ENCODE peak calls at places on chromosomes 16 and 17, in four cellular contexts. B is A549, Y is SK-N-SH, V is IMR-90. R is an unnamed sample.

GRCh38 chr17:63641678-63642077 is 19.5 kb downstream of the MAP3K3 start:
- DNase-seq in B (no peak), Y (no peak), V (no peak), R (no peak)

GRCh38 chr17:13352747-13353415 is 248.8 kb downstream of the HS3ST3A1 start:
- DNase-seq in Y (no peak), V (no peak), B (no peak), R (no peak)

GRCh38 chr17:72099919-72100318 is 20.9 kb upstream of the SOX9 start:
- DNase-seq in V (peak), Y (no peak), B (no peak), R (no peak)

GRCh38 chr16:85720319-85720637 is 30.6 kb downstream of the C16orf74 start:
- DNase-seq in Y (no peak), V (no peak), B (no peak), R (no peak)

GRCh38 chr17:27975146-27976011 is 67.1 kb upstream of the NLK start:
- DNase-seq in V (peak), Y (no peak), B (no peak), R (no peak)

GRCh38 chr17:78999947-79000395 is 9.6 kb downstream of the CANT1 start:
- DNase-seq in Y (no peak), V (no peak), B (no peak), R (no peak)

GRCh38 chr16:89084814-89085612 is 8.6 kb upstream of the ACSF3 start:
- DNase-seq in V (no peak), B (no peak), Y (no peak), R (no peak)

GRCh38 chr17:80588687-80589086 is 44.0 kb downstream of the RPTOR start:
- DNase-seq in V (no peak), B (no peak), Y (no peak), R (no peak)

GRCh38 chr16:67421030-67421429 is 4.8 kb upstream of the ZDHHC1 start:
- DNase-seq in Y (no peak), V (no peak), B (no peak), R (no peak)

GRCh38 chr16:12431547-12431946 is 372.1 kb downstream of the CPPED1 start:
- DNase-seq in B (no peak), V (no peak), Y (no peak), R (no peak)

GRCh38 chr16:4358831-4359561 is 7.9 kb upstream of the PAM16 start:
- DNase-seq in V (no peak), Y (peak), B (peak), R (no peak)

GRCh38 chr17:10697092-10698081 is at the start of the genes ADPRM and SCO1:
- DNase-seq in B (peak), V (peak), Y (peak), R (peak)

GRCh38 chr16:27314986-27315332 is 1.2 kb downstream of the IL4R start:
- DNase-seq in B (no peak), Y (no peak), V (no peak), R (no peak)

GRCh38 chr16:15775209-15775608 is 81.6 kb downstream of the MYH11 start:
- DNase-seq in B (peak), Y (peak), V (peak), R (peak)

GRCh38 chr16:31354394-31355291 is at the start of gene ITGAX:
- DNase-seq in V (peak), B (peak), Y (peak), R (no peak)

GRCh38 chr16:3503513-3503912 is 2.7 kb downstream of the CLUAP1 start:
- DNase-seq in B (no peak), V (no peak), Y (no peak), R (no peak)

GRCh38 chr16:73610605-73611177 is 562.8 kb upstream of the ZFHX3 start:
- DNase-seq in B (no peak), Y (no peak), V (no peak), R (no peak)

GRCh38 chr17:61495161-61495857 is 43.1 kb downstream of the TBX4 start:
- DNase-seq in Y (no peak), B (no peak), V (peak), R (peak)

GRCh38 chr17:74177018-74177450 is 26.4 kb upstream of the RPL38 start:
- DNase-seq in B (no peak), Y (no peak), V (peak), R (no peak)

GRCh38 chr16:89841275-89841674 is 13.0 kb downstream of the SPIRE2 start:
- DNase-seq in B (no peak), V (no peak), Y (peak), R (no peak)

GRCh38 chr17:72512649-72513556 is 392.1 kb downstream of the SOX9 start:
- DNase-seq in Y (no peak), B (no peak), V (no peak), R (no peak)

GRCh38 chr17:807146-808002 is 25.2 kb downstream of the MRM3 start:
- DNase-seq in V (no peak), Y (no peak), B (no peak), R (no peak)

GRCh38 chr16:86029131-86029741 is 130.3 kb downstream of the IRF8 start:
- DNase-seq in Y (no peak), B (no peak), V (peak), R (no peak)

GRCh38 chr16:16021988-16022682 is 72.7 kb downstream of the ABCC1 start:
- DNase-seq in B (peak), V (peak), Y (peak), R (peak)

GRCh38 chr17:49914096-49914490 is 54.9 kb upstream of the DLX4 start:
- DNase-seq in Y (no peak), V (no peak), B (no peak), R (no peak)

GRCh38 chr16:1771864-1772361 is 570 bp upstream of the NME3 start:
- DNase-seq in Y (no peak), B (no peak), V (no peak), R (no peak)

GRCh38 chr16:57001026-57001669 is 11.8 kb downstream of the NLRC5 start:
- DNase-seq in Y (no peak), B (no peak), V (no peak), R (no peak)

GRCh38 chr17:3603119-3603869 is 5.9 kb downstream of the TRPV1 start:
- DNase-seq in B (no peak), Y (no peak), V (peak), R (no peak)

GRCh38 chr17:49753959-49754391 is 10.0 kb downstream of the FAM117A start:
- DNase-seq in Y (peak), B (no peak), V (no peak), R (no peak)

GRCh38 chr16:12901204-12901596 is 198 bp upstream of the SHISA9 start:
- DNase-seq in B (no peak), Y (peak), V (no peak), R (no peak)

GRCh38 chr17:38794221-38794620 is 5.1 kb downstream of the PIP4K2B start:
- DNase-seq in Y (no peak), B (no peak), V (no peak), R (no peak)

GRCh38 chr17:16977932-16978331 is 6.0 kb upstream of the TNFRSF13B start:
- DNase-seq in V (peak), B (no peak), Y (no peak), R (no peak)

GRCh38 chr17:40349477-40350409 is 14.8 kb downstream of the GJD3 start:
- DNase-seq in Y (no peak), B (no peak), V (peak), R (no peak)

GRCh38 chr16:56989988-56990387 is 631 bp downstream of the NLRC5 start:
- DNase-seq in Y (no peak), V (no peak), B (no peak), R (no peak)

GRCh38 chr17:2853111-2853721 is 57.0 kb downstream of the RAP1GAP2 start:
- DNase-seq in B (peak), V (peak), Y (peak), R (no peak)

GRCh38 chr16:1993731-1994131 is 4.0 kb downstream of the SYNGR3 start:
- DNase-seq in V (peak), Y (no peak), B (no peak), R (no peak)

GRCh38 chr17:61583242-61583641 is 7.8 kb downstream of the NACA2 start:
- DNase-seq in B (peak), V (peak), Y (peak), R (peak)

GRCh38 chr16:61654962-61655361 is 381.3 kb downstream of the CDH8 start:
- DNase-seq in B (no peak), V (no peak), Y (no peak), R (no peak)

DNA sequence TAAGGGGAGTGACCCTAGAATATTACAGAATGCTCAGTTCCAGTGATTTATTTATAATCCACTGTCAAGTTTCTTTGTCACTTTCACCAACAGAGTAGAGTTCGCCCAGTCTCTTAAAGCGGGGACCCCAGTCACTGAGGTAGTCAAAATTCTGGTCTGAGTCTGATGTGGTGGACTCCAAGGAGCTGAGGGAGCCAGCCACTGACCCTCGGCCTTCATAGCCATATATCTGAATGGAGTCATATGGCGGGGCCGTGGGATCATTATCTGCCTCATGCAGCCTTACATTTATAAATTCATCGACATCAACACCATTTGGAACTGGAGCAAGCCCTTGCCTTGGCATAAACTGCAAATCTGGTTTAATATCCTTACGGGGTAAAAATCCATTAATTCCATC is 382.7 kb downstream of the CDH8 start:
- DNase-seq in B (no peak), Y (no peak), V (no peak), R (no peak)
- TF ChIP-seq RAD21 in B (no peak), Y (no peak), V (no peak), R (no peak)

DNA sequence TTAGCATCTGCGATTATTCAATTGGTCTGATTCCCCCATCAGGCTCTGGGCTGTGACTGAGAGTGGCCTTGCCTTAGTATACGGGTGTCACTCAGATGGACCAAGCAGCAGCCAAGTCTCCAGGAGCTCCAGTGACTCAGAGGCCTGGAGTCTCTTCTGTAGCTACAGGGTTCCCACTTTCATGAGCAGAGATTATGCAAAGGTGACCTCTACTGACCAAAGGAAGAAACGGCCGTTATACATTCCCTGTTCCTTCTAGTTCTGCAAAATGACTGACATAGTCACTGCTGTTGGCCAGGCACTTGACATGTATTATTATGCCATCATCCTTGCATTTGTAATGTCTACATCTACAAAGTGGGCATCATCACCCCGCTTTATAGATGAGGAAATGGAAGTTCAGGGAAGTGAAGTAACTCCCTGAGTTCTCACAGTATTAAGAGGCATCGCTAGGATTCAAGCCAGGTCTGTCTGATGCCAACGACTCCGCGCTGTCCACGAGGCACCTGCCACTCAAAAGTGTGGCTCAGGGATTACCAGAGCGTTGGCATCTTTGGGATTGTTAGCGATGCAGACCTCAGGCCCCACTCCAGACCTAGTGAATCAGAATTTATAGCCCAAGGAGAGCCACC is 23.3 kb downstream of the SLC38A7 start:
- DNase-seq in Y (peak), V (peak), B (peak), R (peak)
- TF ChIP-seq RAD21 in Y (peak), V (peak), B (peak), R (peak)

GRCh38 chr17:19510903-19511302 is 22.8 kb upstream of the SLC47A1 start:
- DNase-seq in Y (no peak), B (no peak), V (no peak), R (no peak)
- TF ChIP-seq RAD21 in Y (no peak), B (no peak), V (no peak), R (no peak)

GRCh38 chr16:50856991-50857390 is 115.1 kb downstream of the CYLD start:
- DNase-seq in B (no peak), V (no peak), Y (no peak), R (no peak)

GRCh38 chr16:50858376-50858775 is 116.5 kb downstream of the CYLD start:
- DNase-seq in B (no peak), V (no peak), Y (no peak), R (no peak)

GRCh38 chr16:50848755-50849514 is 107.0 kb downstream of the CYLD start:
- DNase-seq in V (no peak), Y (no peak), B (no peak), R (no peak)

GRCh38 chr16:50857881-50858280 is 116.0 kb downstream of the CYLD start:
- DNase-seq in V (no peak), B (no peak), Y (no peak), R (no peak)

DNA sequence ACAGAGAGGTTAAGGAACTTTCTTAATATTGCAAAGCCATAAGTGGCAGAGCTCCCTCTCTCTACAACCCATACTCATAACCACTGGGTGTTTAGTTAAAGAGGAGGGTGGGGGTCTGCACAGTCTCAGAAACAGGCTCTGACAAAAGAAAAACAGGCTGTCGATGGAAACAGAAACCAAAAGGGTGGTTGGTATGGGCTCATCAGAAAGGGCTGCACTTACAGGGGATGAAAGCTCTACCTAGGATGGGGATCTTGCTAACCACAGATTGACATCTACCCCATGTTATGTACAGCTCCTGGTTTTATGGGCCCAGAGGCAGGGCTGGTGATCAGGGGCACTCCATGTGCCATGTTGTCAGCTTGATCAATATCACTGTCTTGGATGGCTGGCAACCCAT is 111.4 kb downstream of the CYLD start:
- DNase-seq in V (no peak), Y (no peak), B (no peak), R (no peak)
- TF ChIP-seq RAD21 in V (no peak), Y (no peak), B (no peak), R (no peak)

GRCh38 chr17:43409131-43409530 is 10.3 kb downstream of the ARL4D start:
- DNase-seq in Y (no peak), B (no peak), V (no peak), R (no peak)
- TF ChIP-seq RAD21 in Y (no peak), B (no peak), V (no peak), R (no peak)

GRCh38 chr16:62597874-62598273 is 561.6 kb upstream of the CDH8 start:
- DNase-seq in B (no peak), V (no peak), Y (peak), R (no peak)

GRCh38 chr16:62602790-62603189 is 566.6 kb upstream of the CDH8 start:
- DNase-seq in V (no peak), Y (peak), B (no peak), R (no peak)
- TF ChIP-seq RAD21 in V (no peak), Y (no peak), B (no peak), R (no peak)

DNA sequence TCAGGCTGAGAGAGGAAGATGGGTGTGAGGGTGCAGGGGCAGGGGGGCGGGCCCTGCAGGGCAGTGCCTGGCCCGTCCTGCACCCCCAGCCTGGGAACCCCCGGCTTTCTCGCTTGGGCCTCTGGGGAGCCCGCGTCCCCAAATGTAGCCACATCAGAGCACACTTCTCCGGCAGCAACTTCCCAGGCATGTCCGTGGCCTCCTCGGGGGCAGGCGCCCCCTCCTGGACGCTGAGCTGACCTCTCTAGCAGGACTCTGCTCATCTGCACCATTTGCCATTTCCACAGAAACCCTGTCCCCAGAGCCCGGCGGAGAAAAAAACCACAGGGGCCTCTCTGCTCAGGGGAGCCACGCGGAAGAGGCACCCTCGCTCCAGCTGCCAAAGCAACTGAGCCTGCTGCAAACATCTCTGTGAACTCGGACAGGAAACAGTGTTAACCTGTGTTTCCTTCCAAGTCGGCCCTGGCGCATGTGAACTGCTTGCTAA is 63.4 kb downstream of the KLHDC4 start:
- DNase-seq in V (peak), B (peak), Y (peak), R (no peak)
- TF ChIP-seq RAD21 in V (peak), B (no peak), Y (peak), R (no peak)

DNA sequence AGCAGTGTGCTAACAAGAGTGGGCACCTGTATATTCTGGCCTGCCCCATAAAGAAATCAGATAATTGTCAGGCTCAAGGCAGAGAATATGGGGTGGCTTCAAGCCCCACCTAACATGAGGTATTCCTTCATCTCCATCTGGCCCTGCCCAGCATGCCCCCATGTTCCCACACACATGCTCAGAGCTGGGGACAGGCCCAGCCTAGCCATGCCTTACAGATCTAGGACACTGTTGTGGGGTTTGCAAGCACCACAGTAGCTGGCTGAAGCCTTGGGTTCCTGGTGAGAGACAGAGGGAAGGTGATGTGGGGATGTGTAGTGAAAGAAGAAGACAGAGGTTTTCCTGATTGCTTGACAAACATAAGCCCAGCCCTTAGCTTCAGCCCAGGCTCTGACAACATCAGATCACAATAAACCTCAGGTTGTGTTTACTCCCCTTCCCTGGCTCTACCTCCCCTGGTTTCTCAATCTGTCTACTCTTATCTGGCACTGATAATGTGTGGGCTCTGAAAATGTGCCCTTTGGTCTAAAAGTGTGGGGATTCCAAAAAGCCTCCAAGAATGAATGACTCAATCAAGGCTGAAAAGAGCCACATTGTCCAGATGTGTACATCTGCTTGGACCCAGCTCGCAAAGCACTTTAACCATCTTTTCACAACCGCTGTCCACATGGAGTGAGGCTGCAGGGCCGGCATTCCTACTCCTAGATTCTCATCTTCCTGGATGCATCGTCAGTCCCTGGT is 34.4 kb downstream of the CDRT4 start:
- DNase-seq in V (peak), Y (no peak), B (no peak), R (no peak)
- TF ChIP-seq RAD21 in V (no peak), Y (no peak), B (no peak), R (no peak)

GRCh38 chr17:32928527-32929287 is 754 bp downstream of the TMEM98 start:
- DNase-seq in V (peak), Y (no peak), B (no peak), R (no peak)

GRCh38 chr17:32927201-32927723 is 691 bp upstream of the TMEM98 start:
- DNase-seq in Y (no peak), B (no peak), V (peak), R (no peak)

GRCh38 chr17:32929588-32929987 is 1.6 kb downstream of the TMEM98 start:
- DNase-seq in V (no peak), Y (no peak), B (no peak), R (no peak)

GRCh38 chr17:32929288-32929574 is 1.3 kb downstream of the TMEM98 start:
- DNase-seq in V (peak), Y (peak), B (no peak), R (no peak)

DNA sequence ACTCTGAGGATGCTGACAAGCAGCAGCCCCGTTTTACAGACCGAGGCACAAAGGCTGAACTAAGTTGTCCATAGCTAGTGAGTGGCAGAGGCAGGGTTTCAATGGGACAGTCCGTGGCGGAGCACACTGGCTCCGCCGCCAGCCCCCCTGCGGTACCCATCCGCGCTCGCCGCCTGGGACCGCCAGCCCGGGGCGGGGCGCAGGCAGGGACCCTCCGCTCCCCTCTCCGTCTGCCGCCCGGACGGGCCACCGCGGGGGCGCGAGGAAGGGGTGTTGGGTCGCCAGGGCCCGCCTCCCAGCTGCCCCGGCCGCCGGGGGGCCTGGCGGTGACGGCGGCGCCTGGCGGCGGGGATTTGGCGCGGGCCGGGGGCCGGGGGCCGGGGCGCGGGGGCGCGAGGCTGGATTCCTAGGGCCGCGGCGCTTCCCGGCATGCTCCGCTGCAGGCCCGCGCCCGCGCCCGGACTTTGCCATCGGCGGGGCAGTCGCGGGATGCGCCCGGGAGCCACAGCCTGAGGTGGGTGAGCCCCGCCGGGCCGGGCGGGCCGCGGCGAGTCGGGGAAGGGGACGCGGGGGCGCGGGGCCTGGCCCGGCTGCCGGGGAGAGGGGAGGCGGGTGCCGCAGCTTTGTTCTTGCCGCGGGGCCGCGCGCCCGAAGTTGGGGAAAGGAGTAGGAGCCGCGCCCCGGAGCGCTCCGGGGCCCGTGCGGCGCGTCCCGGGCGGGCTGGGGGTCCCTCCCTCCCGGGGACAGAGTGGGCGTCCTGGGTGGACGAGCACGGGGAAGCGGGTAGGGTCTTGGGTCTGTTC is at the start of gene TMEM98:
- DNase-seq in V (peak), Y (peak), B (no peak), R (no peak)
- TF ChIP-seq RAD21 in V (no peak), Y (no peak), B (no peak), R (no peak)